ENCODE peak calls at places on chromosomes 11 and 22, in seven cellular contexts. O, V, W, F, N, E and Y are unnamed samples. For H3K36me3, the result is how much of the 10 kb centered on the place peaks cover.

GRCh38 chr11:30429550-30429949 is 106.6 kb downstream of the ARL14EP start:
- DNase-seq in W (no peak), V (no peak), E (no peak), O (no peak), F (no peak), N (no peak), Y (no peak)

GRCh38 chr22:42926768-42927167 is 69.7 kb upstream of the ARFGAP3 start:
- DNase-seq in O (no peak), E (no peak), N (no peak), W (no peak), V (no peak), F (no peak), Y (no peak)

GRCh38 chr22:35488513-35488912 is 52.1 kb upstream of the RASD2 start:
- DNase-seq in W (no peak), F (no peak), N (no peak), O (no peak), V (no peak), E (no peak), Y (peak)

GRCh38 chr11:93573184-93573583 is 30.0 kb upstream of the SMCO4 start:
- DNase-seq in F (no peak), E (no peak), O (no peak), N (no peak), V (no peak), W (no peak), Y (no peak)

GRCh38 chr11:69487849-69488542 is 6.5 kb downstream of the LINC01488 start:
- DNase-seq in W (no peak), F (peak), O (no peak), N (no peak), V (no peak), E (no peak), Y (no peak)

GRCh38 chr11:67996622-67997459 is 7.1 kb downstream of the UNC93B1 start:
- DNase-seq in O (peak), W (peak), F (peak), V (peak), N (no peak), E (peak), Y (no peak)

GRCh38 chr22:23129149-23129548 is 12.6 kb downstream of the RSPH14 start:
- DNase-seq in F (no peak), O (no peak), V (peak), N (no peak), E (no peak), W (no peak), Y (no peak)

GRCh38 chr22:36301384-36301828 is 48.5 kb downstream of the APOL1 start:
- DNase-seq in V (peak), F (peak), E (peak), N (peak), O (peak), W (peak), Y (peak)

GRCh38 chr22:50171319-50171964 is 911 bp downstream of the PANX2 start:
- DNase-seq in O (peak), W (no peak), F (peak), N (no peak), V (peak), E (no peak), Y (no peak)

GRCh38 chr11:33553486-33553885 is 147.1 kb downstream of the C11orf91 start:
- DNase-seq in F (no peak), V (no peak), O (no peak), N (peak), E (no peak), W (no peak), Y (no peak)

GRCh38 chr22:23181763-23182288 is 1.5 kb downstream of the BCR start:
- DNase-seq in E (no peak), O (no peak), W (no peak), N (no peak), V (no peak), F (no peak), Y (no peak)

GRCh38 chr22:18033204-18033998 is 9.0 kb upstream of the MICAL3 start:
- DNase-seq in E (no peak), W (no peak), N (peak), F (no peak), O (no peak), V (no peak), Y (no peak)

GRCh38 chr11:119560961-119561360 is 138.0 kb upstream of the THY1 start:
- DNase-seq in V (no peak), W (no peak), O (no peak), N (no peak), E (no peak), F (no peak), Y (no peak)

GRCh38 chr11:101326141-101326540 is 196.5 kb upstream of the PGR start:
- DNase-seq in N (no peak), W (no peak), O (no peak), E (no peak), V (no peak), F (no peak), Y (no peak)

GRCh38 chr22:46432164-46433068 is 96.9 kb downstream of the TRMU start:
- DNase-seq in O (peak), W (peak), V (no peak), E (no peak), F (peak), N (no peak), Y (no peak)

GRCh38 chr11:65540290-65541092 is 15.6 kb downstream of the SCYL1 start:
- DNase-seq in F (peak), E (peak), N (peak), V (peak), O (peak), W (peak), Y (peak)

GRCh38 chr11:57214494-57214893 is 22.6 kb downstream of the APLNR start:
- DNase-seq in V (no peak), E (no peak), F (no peak), O (no peak), N (peak), W (no peak), Y (no peak)

GRCh38 chr11:36311926-36312592 is 16.0 kb downstream of the PRR5L start:
- DNase-seq in W (no peak), N (peak), E (no peak), F (no peak), V (no peak), O (no peak), Y (no peak)

GRCh38 chr11:45405916-45406670 is 120.0 kb upstream of the SYT13 start:
- DNase-seq in O (no peak), V (no peak), W (no peak), E (no peak), N (peak), F (no peak), Y (no peak)

GRCh38 chr11:33773399-33774355 is 643 bp downstream of the FBXO3 start:
- DNase-seq in E (no peak), O (no peak), V (no peak), N (peak), F (peak), W (no peak), Y (peak)

GRCh38 chr11:64285885-64286800 is 495 bp downstream of the GPR137 start:
- DNase-seq in V (peak), E (no peak), W (peak), O (peak), F (no peak), N (no peak), Y (no peak)

GRCh38 chr11:61540528-61540927 is 32.0 kb downstream of the LRRC10B start:
- DNase-seq in E (no peak), O (no peak), W (no peak), F (no peak), V (no peak), N (no peak), Y (no peak)

GRCh38 chr11:45847908-45848316 is 637 bp downstream of the CRY2 start:
- DNase-seq in F (no peak), V (peak), E (no peak), O (peak), W (peak), N (peak), Y (peak)

GRCh38 chr11:61962213-61963015 is 5.0 kb downstream of the FTH1 start:
- DNase-seq in N (no peak), E (no peak), W (no peak), O (peak), F (no peak), V (peak), Y (no peak)

GRCh38 chr11:123454060-123454651 is 24.1 kb downstream of the GRAMD1B start:
- DNase-seq in N (peak), V (no peak), E (peak), O (peak), F (no peak), W (peak), Y (no peak)

GRCh38 chr11:129881570-129882170 is 13.7 kb downstream of the NFRKB start:
- DNase-seq in O (no peak), F (no peak), W (no peak), N (peak), E (no peak), V (peak), Y (no peak)

GRCh38 chr22:31046591-31047226 is 34.4 kb upstream of the SMTN start:
- DNase-seq in F (no peak), W (peak), N (peak), V (peak), O (peak), E (no peak), Y (peak)

GRCh38 chr11:110518809-110519514 is 89.2 kb downstream of the FDX1 start:
- DNase-seq in F (no peak), O (no peak), N (no peak), V (no peak), W (no peak), E (no peak), Y (no peak)

GRCh38 chr11:15493921-15494630 is 379.4 kb downstream of the INSC start:
- DNase-seq in W (no peak), F (no peak), N (no peak), E (no peak), O (no peak), V (peak), Y (no peak)

GRCh38 chr11:30292545-30292944 is 30.4 kb upstream of the ARL14EP start:
- DNase-seq in V (no peak), O (no peak), E (no peak), W (no peak), N (no peak), F (no peak), Y (no peak)

GRCh38 chr11:38593649-38594048 is 1995.6 kb upstream of the RAG2 start:
- DNase-seq in W (no peak), O (no peak), E (no peak), F (no peak), V (no peak), N (peak), Y (no peak)

GRCh38 chr22:30210235-30210831 is 36.2 kb downstream of the LIF start:
- DNase-seq in E (peak), N (peak), W (no peak), F (peak), O (no peak), V (no peak), Y (no peak)

GRCh38 chr22:36341640-36342041 is 46.1 kb downstream of the MYH9 start:
- DNase-seq in W (no peak), V (no peak), E (no peak), O (no peak), N (no peak), F (no peak), Y (no peak)

GRCh38 chr11:65112226-65112550 is 516 bp downstream of the TM7SF2 start:
- DNase-seq in N (no peak), O (no peak), E (no peak), F (no peak), W (no peak), V (no peak), Y (peak)

GRCh38 chr11:63768232-63769043 is at the start of gene ZFTA:
- DNase-seq in E (no peak), V (peak), W (peak), O (peak), F (peak), N (peak), Y (peak)

GRCh38 chr11:114116800-114117199 is 57.3 kb downstream of the ZBTB16 start:
- DNase-seq in F (no peak), V (no peak), N (no peak), W (no peak), O (peak), E (no peak), Y (no peak)

DNA sequence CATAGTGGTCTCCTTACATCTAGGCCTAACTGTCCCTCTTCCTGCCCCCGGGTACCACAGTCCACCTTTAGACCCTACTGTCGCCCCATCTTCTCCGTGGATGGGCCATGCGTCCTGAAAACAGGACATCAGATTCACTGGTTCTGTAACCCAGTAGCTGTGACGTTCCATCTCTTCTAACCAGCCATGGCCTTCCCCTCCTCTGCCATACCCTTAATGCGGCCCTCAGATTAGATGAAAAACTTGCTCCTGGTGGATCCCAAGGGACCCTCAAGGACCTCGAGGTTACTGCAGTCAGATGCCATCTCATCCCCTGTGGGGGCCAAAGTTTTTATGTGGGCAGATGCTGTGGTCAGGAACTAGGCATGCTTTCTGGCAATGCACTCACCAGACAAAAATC is 64.4 kb downstream of the WNT11 start:
- DNase-seq in N (peak), V (no peak), O (no peak), F (no peak), E (no peak), W (no peak), Y (no peak)
- TF ChIP-seq POLR2A in N (no peak), V (no peak), O (no peak), F (no peak), E (no peak), W (no peak), Y (no peak)

GRCh38 chr11:871472-871871 is 28.8 kb downstream of the TSPAN4 start:
- DNase-seq in W (no peak), F (peak), N (no peak), O (no peak), E (no peak), V (no peak), Y (no peak)
- H3K36me3 ChIP-seq in W (under half), F (under half), N (under half), O (under half), E (under half), V (under half), Y (under half)

DNA sequence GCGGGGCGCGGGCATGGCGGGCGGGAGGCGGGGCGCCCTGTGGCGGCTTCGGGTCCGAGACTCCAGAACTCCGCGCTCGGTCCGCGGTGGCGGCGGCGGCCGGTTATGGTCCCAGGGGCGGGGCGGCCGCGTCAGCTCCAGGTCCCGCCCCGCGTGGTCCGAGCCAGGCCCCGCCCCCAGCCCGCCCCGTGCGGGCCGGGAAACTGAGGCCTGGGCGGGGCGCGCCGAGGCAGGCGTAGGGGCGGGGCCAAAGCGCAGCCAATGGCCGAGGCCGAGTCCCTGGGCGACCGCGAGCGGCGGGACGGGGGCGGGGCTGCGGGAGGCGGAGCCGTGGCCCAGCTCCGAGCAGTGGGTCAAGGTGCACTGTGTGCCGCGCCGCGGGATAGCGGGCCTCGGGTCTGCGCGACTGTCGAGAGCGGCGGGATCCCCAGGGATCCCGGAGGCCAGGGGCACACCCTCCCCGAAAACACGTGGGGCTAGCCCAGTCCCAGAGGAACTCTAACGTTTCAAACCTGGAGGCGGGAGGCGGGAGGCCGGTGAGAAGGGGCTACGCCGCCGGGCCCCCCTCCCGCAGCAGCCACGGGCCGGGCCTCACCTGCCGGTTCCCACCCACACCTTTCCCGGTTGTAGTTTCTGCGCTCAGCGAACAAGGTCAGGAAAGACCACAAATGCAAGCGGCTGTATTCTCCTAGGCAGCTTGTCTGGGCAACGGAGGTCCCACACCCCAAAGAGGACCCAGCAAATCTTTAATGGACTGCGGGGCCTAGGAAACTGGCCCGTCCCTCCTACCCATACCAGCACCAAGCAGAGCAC is at the start of gene SLC25A1:
- DNase-seq in O (peak), N (peak), F (peak), W (peak), V (peak), E (peak), Y (peak)
- TF ChIP-seq POLR2A in O (peak), N (peak), F (no peak), W (peak), V (peak), E (peak), Y (peak)

DNA sequence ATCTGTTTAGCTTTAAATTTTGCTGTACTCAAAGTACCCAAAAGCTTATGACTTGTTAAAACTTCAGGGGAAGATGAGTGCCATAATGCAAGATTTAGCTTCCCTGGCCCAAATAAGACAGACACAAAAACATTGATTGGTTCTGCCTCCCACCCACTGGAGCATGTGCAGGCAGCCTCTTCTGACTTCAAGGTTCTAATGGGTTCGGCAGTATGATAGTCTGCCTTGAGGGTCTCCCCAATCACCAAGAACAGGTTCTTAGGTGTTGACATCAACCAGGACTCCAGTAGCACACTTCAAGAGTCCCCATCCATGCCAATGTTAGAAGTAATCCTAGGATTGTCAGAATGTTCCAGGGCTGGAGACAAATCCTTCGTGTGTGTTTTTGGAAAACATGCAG is 12.5 kb downstream of the EIF4G2 start:
- DNase-seq in F (no peak), O (no peak), V (no peak), E (no peak), N (no peak), W (no peak), Y (no peak)
- H3K36me3 ChIP-seq in F (half or more), O (half or more), V (under half), E (under half), N (under half), W (under half), Y (under half)

DNA sequence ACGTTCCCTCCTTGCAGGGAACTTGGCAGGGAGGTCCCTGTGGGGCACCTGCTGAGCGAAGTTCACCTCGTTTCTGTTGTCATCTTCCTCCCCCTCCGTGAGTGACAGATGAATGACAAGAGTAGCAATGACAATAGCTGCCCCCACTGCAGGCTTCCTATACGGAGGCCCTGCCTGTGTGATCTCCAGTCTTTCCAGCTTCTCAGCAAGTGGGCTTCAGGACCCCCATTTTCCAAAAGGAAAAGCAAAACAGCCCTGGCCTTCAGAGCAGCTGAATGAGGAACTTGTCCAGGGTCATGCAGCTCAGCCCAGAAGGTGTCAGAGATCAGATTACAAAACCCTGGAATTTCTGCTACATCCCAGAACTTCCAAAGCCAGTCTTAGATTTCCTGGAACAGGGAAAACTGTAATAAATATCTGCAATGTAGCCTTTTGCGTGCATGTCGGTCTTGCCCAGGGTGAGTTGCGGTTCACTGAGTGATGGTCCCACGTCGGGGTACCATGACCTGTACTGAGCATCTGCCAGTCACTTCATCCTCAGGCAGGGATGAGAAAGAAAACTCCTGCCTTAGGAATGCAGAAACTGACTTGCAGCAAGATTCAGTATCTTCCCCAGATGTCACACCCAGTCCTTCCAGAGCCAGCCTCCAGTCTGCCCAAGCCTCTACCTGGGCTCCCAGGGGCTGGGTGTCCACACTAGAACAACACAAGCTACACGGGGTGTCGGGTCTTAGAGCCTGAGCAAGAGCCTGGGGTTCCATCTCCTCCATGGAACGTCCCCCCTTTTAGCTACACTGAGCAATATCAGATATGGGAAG is 1457.0 kb downstream of the BRD1 start:
- DNase-seq in V (no peak), F (no peak), O (no peak), W (no peak), E (no peak), N (no peak), Y (peak)
- TF ChIP-seq POLR2A in V (no peak), F (no peak), O (no peak), W (no peak), E (no peak), N (no peak), Y (no peak)

GRCh38 chr11:18330921-18331320 is 8.6 kb downstream of the GTF2H1 start:
- DNase-seq in O (no peak), E (no peak), W (no peak), N (no peak), F (no peak), V (no peak), Y (no peak)
- H3K36me3 ChIP-seq in O (under half), E (under half), W (under half), N (under half), F (under half), V (under half), Y (under half)

DNA sequence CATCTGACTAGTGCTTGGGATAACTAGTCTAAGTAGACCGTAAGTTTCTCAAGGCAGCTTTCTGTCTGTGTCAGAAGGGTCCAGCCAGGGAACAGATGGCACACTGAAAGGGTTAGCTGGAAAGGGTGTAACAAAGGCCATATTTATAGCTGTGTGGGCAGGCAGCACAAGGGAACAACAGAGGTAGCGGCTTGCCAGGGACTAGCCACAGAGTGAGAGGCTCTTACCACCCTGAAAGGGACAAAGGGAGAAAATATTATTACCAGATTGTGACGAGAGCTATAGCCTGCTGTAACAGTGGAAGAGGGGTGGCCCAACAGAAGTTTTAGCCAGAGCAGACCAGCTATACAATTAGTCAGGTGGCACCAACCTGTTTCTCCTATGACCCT is 129.4 kb downstream of the CCDC34 start:
- DNase-seq in N (no peak), E (no peak), W (peak), V (no peak), O (no peak), F (no peak), Y (no peak)
- TF ChIP-seq POLR2A in N (no peak), E (no peak), W (no peak), V (no peak), O (no peak), F (no peak), Y (no peak)